ENCODE peak calls at places on chromosomes 6 and 20, in four cellular contexts. J is mucosa of gallbladder, R is MM.1S, L is prostate gland. C is an unnamed sample.

GRCh38 chr6:158010591-158011477 is 29.2 kb downstream of the SYNJ2 start:
- DNase-seq in J (no peak), R (no peak), L (no peak), C (no peak)

GRCh38 chr20:61127311-61128044 is 124.6 kb upstream of the CDH4 start:
- DNase-seq in J (no peak), R (no peak), L (no peak), C (no peak)

GRCh38 chr6:156857573-156857972 is 80.4 kb downstream of the ARID1B start:
- DNase-seq in J (no peak), R (no peak), L (no peak), C (no peak)

GRCh38 chr20:50111120-50111828 is 1.7 kb downstream of the UBE2V1 start:
- DNase-seq in J (no peak), R (no peak), L (no peak), C (no peak)

GRCh38 chr6:79943133-79943532 is 4.2 kb downstream of the ELOVL4 start:
- DNase-seq in J (no peak), R (no peak), L (no peak), C (no peak)

GRCh38 chr20:43536817-43537440 is 21.9 kb upstream of the SGK2 start:
- DNase-seq in J (no peak), R (no peak), L (no peak), C (no peak)

GRCh38 chr6:110020888-110021287 is 42.8 kb downstream of the GPR6 start:
- DNase-seq in J (no peak), R (no peak), L (no peak), C (peak; percentile 4)

GRCh38 chr6:18837013-18837412 is 449.9 kb downstream of the RNF144B start:
- DNase-seq in J (no peak), R (no peak), L (no peak), C (no peak)

GRCh38 chr20:42955713-42956112 is 234.0 kb downstream of the PTPRT start:
- DNase-seq in J (no peak), R (no peak), L (no peak), C (no peak)